ENCODE peak calls at places on chromosome 5, in nine cellular contexts. One of them, this sample, is unnamed.

GRCh38 chr5:31280210-31280609 is 86.7 kb downstream of the CDH6 start:
- DNase-seq in colonic mucosa: no peak
- DNase-seq in cardiac fibroblast: peak
- DNase-seq in pancreas: no peak
- DNase-seq in retinal pigment epithelial cell: peak
- DNase-seq in AG10803: no peak
- DNase-seq in A549: no peak
- DNase-seq in fibroblast of lung: no peak
- DNase-seq in AG04449: no peak
- DNase-seq in this sample: no peak

GRCh38 chr5:165573445-165573844 is 2068.0 kb downstream of the MAT2B start:
- DNase-seq in A549: no peak
- DNase-seq in retinal pigment epithelial cell: no peak
- DNase-seq in fibroblast of lung: peak
- DNase-seq in AG04449: no peak
- DNase-seq in colonic mucosa: no peak
- DNase-seq in pancreas: no peak
- DNase-seq in AG10803: no peak
- DNase-seq in cardiac fibroblast: no peak
- DNase-seq in this sample: no peak

GRCh38 chr5:96226941-96227552 is 206.0 kb downstream of the PCSK1 start:
- DNase-seq in A549: peak
- DNase-seq in fibroblast of lung: peak
- DNase-seq in AG10803: peak
- DNase-seq in AG04449: peak
- DNase-seq in colonic mucosa: no peak
- DNase-seq in retinal pigment epithelial cell: no peak
- DNase-seq in pancreas: no peak
- DNase-seq in cardiac fibroblast: peak
- DNase-seq in this sample: no peak

GRCh38 chr5:80127037-80127642 is 92.0 kb downstream of the THBS4 start:
- DNase-seq in fibroblast of lung: no peak
- DNase-seq in AG10803: no peak
- DNase-seq in A549: no peak
- DNase-seq in pancreas: no peak
- DNase-seq in retinal pigment epithelial cell: no peak
- DNase-seq in colonic mucosa: no peak
- DNase-seq in AG04449: no peak
- DNase-seq in cardiac fibroblast: peak
- DNase-seq in this sample: no peak

GRCh38 chr5:138330813-138331448 is 673 bp downstream of the CDC25C start:
- DNase-seq in colonic mucosa: no peak
- DNase-seq in pancreas: no peak
- DNase-seq in AG04449: no peak
- DNase-seq in A549: no peak
- DNase-seq in fibroblast of lung: no peak
- DNase-seq in cardiac fibroblast: peak
- DNase-seq in retinal pigment epithelial cell: no peak
- DNase-seq in AG10803: no peak
- DNase-seq in this sample: no peak

GRCh38 chr5:156534906-156535305 is 207.9 kb downstream of the SGCD start:
- DNase-seq in A549: no peak
- DNase-seq in AG10803: peak
- DNase-seq in fibroblast of lung: peak
- DNase-seq in retinal pigment epithelial cell: no peak
- DNase-seq in pancreas: no peak
- DNase-seq in AG04449: no peak
- DNase-seq in colonic mucosa: no peak
- DNase-seq in cardiac fibroblast: no peak
- DNase-seq in this sample: no peak

GRCh38 chr5:140965905-140966292 is 377 bp upstream of the PCDHAC2 start:
- DNase-seq in cardiac fibroblast: no peak
- DNase-seq in retinal pigment epithelial cell: no peak
- DNase-seq in colonic mucosa: no peak
- DNase-seq in A549: peak
- DNase-seq in AG10803: no peak
- DNase-seq in AG04449: no peak
- DNase-seq in pancreas: peak
- DNase-seq in fibroblast of lung: no peak
- DNase-seq in this sample: no peak

GRCh38 chr5:126681970-126682369 is 81.2 kb downstream of the PHAX start:
- DNase-seq in AG10803: peak
- DNase-seq in A549: no peak
- DNase-seq in retinal pigment epithelial cell: no peak
- DNase-seq in fibroblast of lung: no peak
- DNase-seq in colonic mucosa: no peak
- DNase-seq in AG04449: no peak
- DNase-seq in pancreas: no peak
- DNase-seq in cardiac fibroblast: no peak
- DNase-seq in this sample: no peak

GRCh38 chr5:147688965-147689364 is 93.6 kb downstream of the JAKMIP2 start:
- DNase-seq in colonic mucosa: no peak
- DNase-seq in retinal pigment epithelial cell: no peak
- DNase-seq in fibroblast of lung: peak
- DNase-seq in cardiac fibroblast: no peak
- DNase-seq in AG04449: no peak
- DNase-seq in AG10803: no peak
- DNase-seq in A549: no peak
- DNase-seq in pancreas: no peak
- DNase-seq in this sample: no peak

GRCh38 chr5:54589786-54590185 is 72.2 kb downstream of the SNX18 start:
- DNase-seq in cardiac fibroblast: no peak
- DNase-seq in retinal pigment epithelial cell: no peak
- DNase-seq in pancreas: no peak
- DNase-seq in colonic mucosa: no peak
- DNase-seq in A549: no peak
- DNase-seq in fibroblast of lung: no peak
- DNase-seq in AG10803: no peak
- DNase-seq in AG04449: no peak
- DNase-seq in this sample: no peak

GRCh38 chr5:180414176-180414575 is 61.0 kb upstream of the GFPT2 start:
- DNase-seq in retinal pigment epithelial cell: no peak
- DNase-seq in colonic mucosa: no peak
- DNase-seq in pancreas: no peak
- DNase-seq in A549: no peak
- DNase-seq in cardiac fibroblast: no peak
- DNase-seq in fibroblast of lung: no peak
- DNase-seq in AG04449: no peak
- DNase-seq in AG10803: no peak
- DNase-seq in this sample: no peak

GRCh38 chr5:442335-443238 is at the start of gene EXOC3:
- DNase-seq in retinal pigment epithelial cell: no peak
- DNase-seq in fibroblast of lung: peak
- DNase-seq in pancreas: peak
- DNase-seq in AG10803: peak
- DNase-seq in cardiac fibroblast: peak
- DNase-seq in AG04449: no peak
- DNase-seq in A549: peak
- DNase-seq in colonic mucosa: peak
- DNase-seq in this sample: no peak

GRCh38 chr5:50738864-50739263 is 72.4 kb downstream of the PARP8 start:
- DNase-seq in pancreas: no peak
- DNase-seq in A549: no peak
- DNase-seq in AG04449: no peak
- DNase-seq in colonic mucosa: no peak
- DNase-seq in AG10803: no peak
- DNase-seq in retinal pigment epithelial cell: no peak
- DNase-seq in cardiac fibroblast: no peak
- DNase-seq in fibroblast of lung: no peak
- DNase-seq in this sample: no peak

GRCh38 chr5:1429501-1429900 is 15.7 kb downstream of the SLC6A3 start:
- DNase-seq in cardiac fibroblast: no peak
- DNase-seq in pancreas: no peak
- DNase-seq in fibroblast of lung: no peak
- DNase-seq in colonic mucosa: no peak
- DNase-seq in retinal pigment epithelial cell: no peak
- DNase-seq in AG04449: no peak
- DNase-seq in A549: no peak
- DNase-seq in AG10803: no peak
- DNase-seq in this sample: no peak

DNA sequence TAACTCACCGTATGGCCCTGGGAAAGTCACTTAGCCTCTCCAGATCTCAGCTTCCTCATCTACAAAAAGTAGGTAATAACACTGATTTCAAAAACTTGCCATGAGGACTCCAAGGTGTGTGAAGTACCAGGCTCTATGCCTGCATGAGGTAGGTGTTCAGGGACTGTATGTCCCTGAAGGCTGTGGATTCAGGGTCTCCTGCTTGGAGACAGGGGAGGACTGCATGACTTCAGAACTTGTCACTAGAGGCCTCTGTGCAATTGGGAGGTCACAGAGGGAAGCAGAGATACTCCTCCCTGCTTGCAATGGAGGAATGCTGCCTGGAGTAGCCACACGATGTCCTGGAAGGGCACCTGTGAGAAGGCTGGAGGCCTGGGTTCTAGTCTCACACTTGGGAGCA is 2.2 kb downstream of the PDGFRB start:
- DNase-seq in pancreas: no peak
- DNase-seq in cardiac fibroblast: no peak
- DNase-seq in colonic mucosa: no peak
- DNase-seq in fibroblast of lung: no peak
- DNase-seq in AG10803: no peak
- DNase-seq in A549: no peak
- DNase-seq in retinal pigment epithelial cell: no peak
- DNase-seq in AG04449: no peak
- DNase-seq in this sample: no peak
- H3K4me3 ChIP-seq in pancreas: no peak
- H3K4me3 ChIP-seq in cardiac fibroblast: peak
- H3K4me3 ChIP-seq in colonic mucosa: peak
- H3K4me3 ChIP-seq in fibroblast of lung: peak
- H3K4me3 ChIP-seq in AG10803: peak
- H3K4me3 ChIP-seq in A549: no peak
- H3K4me3 ChIP-seq in retinal pigment epithelial cell: peak
- H3K4me3 ChIP-seq in AG04449: peak
- H3K4me3 ChIP-seq in this sample: no peak

GRCh38 chr5:171272996-171273970 is 35.8 kb upstream of the TLX3 start:
- DNase-seq in colonic mucosa: no peak
- DNase-seq in retinal pigment epithelial cell: no peak
- DNase-seq in fibroblast of lung: peak
- DNase-seq in A549: peak
- DNase-seq in AG04449: no peak
- DNase-seq in pancreas: no peak
- DNase-seq in cardiac fibroblast: peak
- DNase-seq in AG10803: peak
- DNase-seq in this sample: peak
- TF ChIP-seq CTCF in colonic mucosa: no peak
- TF ChIP-seq CTCF in retinal pigment epithelial cell: peak
- TF ChIP-seq CTCF in fibroblast of lung: peak
- TF ChIP-seq CTCF in A549: peak
- TF ChIP-seq CTCF in AG04449: peak
- TF ChIP-seq CTCF in pancreas: no peak
- TF ChIP-seq CTCF in cardiac fibroblast: peak
- TF ChIP-seq CTCF in AG10803: peak
- TF ChIP-seq CTCF in this sample: peak

DNA sequence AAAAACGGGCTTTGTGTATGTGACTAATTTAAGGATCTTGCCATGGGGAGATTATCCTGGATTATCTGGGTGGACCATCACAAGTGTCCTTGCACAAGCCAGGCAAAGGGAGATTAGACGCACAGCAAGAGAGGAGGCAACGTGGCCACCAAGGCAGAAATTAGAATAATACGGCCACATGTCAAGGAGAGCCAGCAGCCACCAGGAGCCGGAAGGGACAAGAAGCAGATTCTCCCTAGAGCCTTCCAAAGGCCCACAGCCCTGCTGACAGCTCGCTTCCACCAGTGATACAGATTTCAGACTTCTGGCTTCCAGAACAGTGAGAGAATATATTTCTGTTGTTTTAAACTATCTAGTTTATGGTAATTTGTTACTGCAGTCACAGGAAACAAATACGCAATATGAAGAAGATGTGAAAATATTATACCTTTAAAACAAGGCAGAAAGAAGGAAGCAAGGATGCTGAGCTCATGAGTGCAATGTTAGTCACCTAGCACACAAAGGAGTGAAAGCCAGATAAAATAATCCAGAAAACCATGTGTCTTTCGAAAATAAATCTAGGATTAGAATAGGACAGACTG is 28.7 kb upstream of the F2RL1 start:
- DNase-seq in retinal pigment epithelial cell: no peak
- DNase-seq in AG04449: no peak
- DNase-seq in A549: peak
- DNase-seq in pancreas: no peak
- DNase-seq in cardiac fibroblast: peak
- DNase-seq in fibroblast of lung: no peak
- DNase-seq in AG10803: peak
- DNase-seq in colonic mucosa: no peak
- DNase-seq in this sample: no peak
- H3K4me3 ChIP-seq in retinal pigment epithelial cell: no peak
- H3K4me3 ChIP-seq in AG04449: no peak
- H3K4me3 ChIP-seq in A549: no peak
- H3K4me3 ChIP-seq in pancreas: no peak
- H3K4me3 ChIP-seq in cardiac fibroblast: no peak
- H3K4me3 ChIP-seq in fibroblast of lung: no peak
- H3K4me3 ChIP-seq in AG10803: no peak
- H3K4me3 ChIP-seq in colonic mucosa: no peak
- H3K4me3 ChIP-seq in this sample: no peak

GRCh38 chr5:66805514-66806430 is 209.6 kb downstream of the MAST4 start:
- DNase-seq in AG10803: no peak
- DNase-seq in colonic mucosa: no peak
- DNase-seq in pancreas: no peak
- DNase-seq in fibroblast of lung: no peak
- DNase-seq in AG04449: no peak
- DNase-seq in retinal pigment epithelial cell: no peak
- DNase-seq in cardiac fibroblast: peak
- DNase-seq in A549: no peak
- DNase-seq in this sample: no peak

GRCh38 chr5:66810151-66810550 is 214.0 kb downstream of the MAST4 start:
- DNase-seq in cardiac fibroblast: no peak
- DNase-seq in A549: no peak
- DNase-seq in colonic mucosa: no peak
- DNase-seq in pancreas: no peak
- DNase-seq in AG10803: no peak
- DNase-seq in retinal pigment epithelial cell: no peak
- DNase-seq in fibroblast of lung: no peak
- DNase-seq in AG04449: no peak
- DNase-seq in this sample: no peak

GRCh38 chr5:66808663-66809062 is 212.5 kb downstream of the MAST4 start:
- DNase-seq in pancreas: no peak
- DNase-seq in retinal pigment epithelial cell: no peak
- DNase-seq in AG10803: no peak
- DNase-seq in fibroblast of lung: no peak
- DNase-seq in A549: no peak
- DNase-seq in AG04449: no peak
- DNase-seq in cardiac fibroblast: no peak
- DNase-seq in colonic mucosa: no peak
- DNase-seq in this sample: no peak

GRCh38 chr5:66810747-66811355 is 214.7 kb downstream of the MAST4 start:
- DNase-seq in A549: no peak
- DNase-seq in fibroblast of lung: no peak
- DNase-seq in colonic mucosa: no peak
- DNase-seq in AG10803: no peak
- DNase-seq in pancreas: no peak
- DNase-seq in cardiac fibroblast: no peak
- DNase-seq in AG04449: no peak
- DNase-seq in retinal pigment epithelial cell: no peak
- DNase-seq in this sample: no peak

DNA sequence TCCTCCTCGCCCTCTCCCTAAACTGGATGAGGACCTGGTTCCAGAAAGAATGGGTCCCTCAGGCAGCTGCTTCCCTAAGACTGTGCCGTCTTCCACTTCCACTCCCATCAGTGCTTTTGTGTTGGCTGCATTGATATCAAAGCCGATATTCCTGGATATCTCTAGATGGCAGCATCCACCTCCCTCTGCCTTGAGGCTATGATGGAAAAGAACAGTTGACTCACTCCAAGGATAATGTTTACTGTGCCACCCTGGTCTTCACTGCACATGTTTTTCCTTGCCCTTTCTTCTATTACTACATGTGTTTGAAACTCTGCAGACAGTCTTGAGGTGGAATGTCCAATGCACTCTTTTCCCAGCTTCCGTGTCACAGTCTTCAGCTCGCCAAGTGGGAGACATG is 211.6 kb downstream of the MAST4 start:
- DNase-seq in cardiac fibroblast: peak
- DNase-seq in pancreas: no peak
- DNase-seq in fibroblast of lung: peak
- DNase-seq in A549: peak
- DNase-seq in colonic mucosa: peak
- DNase-seq in retinal pigment epithelial cell: peak
- DNase-seq in AG10803: peak
- DNase-seq in AG04449: no peak
- DNase-seq in this sample: peak
- TF ChIP-seq CTCF in cardiac fibroblast: peak
- TF ChIP-seq CTCF in pancreas: no peak
- TF ChIP-seq CTCF in fibroblast of lung: peak
- TF ChIP-seq CTCF in A549: peak
- TF ChIP-seq CTCF in colonic mucosa: peak
- TF ChIP-seq CTCF in retinal pigment epithelial cell: peak
- TF ChIP-seq CTCF in AG10803: peak
- TF ChIP-seq CTCF in AG04449: peak
- TF ChIP-seq CTCF in this sample: peak